ENCODE peak calls at places on chromosomes 3 and 15, in five cellular contexts. E is ovary; H is transverse colon; L is GM23338; B is naive thymus-derived CD4-positive, alpha-beta T cell. R is an unnamed sample.

GRCh38 chr15:75687486-75688277 is 25.0 kb downstream of the CSPG4 start:
- DNase-seq in L (no peak), B (no peak), H (no peak), E (no peak), R (no peak)

GRCh38 chr3:46235425-46235824 is 6.8 kb upstream of the CCR3 start:
- DNase-seq in H (no peak), B (no peak), E (no peak), L (no peak), R (no peak)

GRCh38 chr3:7423995-7424394 is 563.1 kb downstream of the GRM7 start:
- DNase-seq in H (no peak), E (no peak), L (peak; percentile 54), B (no peak), R (no peak)

GRCh38 chr3:105293441-105293840 is 73.3 kb upstream of the ALCAM start:
- DNase-seq in E (no peak), H (no peak), B (no peak), L (no peak), R (no peak)

GRCh38 chr3:66394261-66395249 is 106.3 kb downstream of the LRIG1 start:
- DNase-seq in E (no peak), B (no peak), H (no peak), L (no peak), R (no peak)

GRCh38 chr3:127185268-127185667 is 7.7 kb upstream of the PRR23E start:
- DNase-seq in B (no peak), E (no peak), H (no peak), L (no peak), R (no peak)

GRCh38 chr15:75661041-75661778 is 13.5 kb downstream of the SNX33 start:
- DNase-seq in E (peak; percentile 86), L (peak; percentile 59), B (no peak), H (peak; percentile 83), R (peak; percentile 93)

GRCh38 chr15:61256231-61256630 is 27.1 kb upstream of the RORA start:
- DNase-seq in L (no peak), B (no peak), E (no peak), H (no peak), R (no peak)

GRCh38 chr15:34753236-34753894 is 1.4 kb downstream of the GJD2 start:
- DNase-seq in E (no peak), H (no peak), B (no peak), L (peak; percentile 94), R (no peak)

GRCh38 chr3:53809764-53810400 is 36.3 kb downstream of the CHDH start:
- DNase-seq in E (no peak), B (no peak), L (no peak), H (no peak), R (no peak)

GRCh38 chr15:31373096-31373865 is 46.6 kb downstream of the KLF13 start:
- DNase-seq in H (no peak), B (no peak), L (no peak), E (no peak), R (no peak)
- H3K27ac ChIP-seq in H (peak overlapping the region; percentile 68), B (peak overlapping the region; percentile 34), L (no peak overlapping the region), E (no peak overlapping the region), R (peak overlapping the region; percentile 67)

DNA sequence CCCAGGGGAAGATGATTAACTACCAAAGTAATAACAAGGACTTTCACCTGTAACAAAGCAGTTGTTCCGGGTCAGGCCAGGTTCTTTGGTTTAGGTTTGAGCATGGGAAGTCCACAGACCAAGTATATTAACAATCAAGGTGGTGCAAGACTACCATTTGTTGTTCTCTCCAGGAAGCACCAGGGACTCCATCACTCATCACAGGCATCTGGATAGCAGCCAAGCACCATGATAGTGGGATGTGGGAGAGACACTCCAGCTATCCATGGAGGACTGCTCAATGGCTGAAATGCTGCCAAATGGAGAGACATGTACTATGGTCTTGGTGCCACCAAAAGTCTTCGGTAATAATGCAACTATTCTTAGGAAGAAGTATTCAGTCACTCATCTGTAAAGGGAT is 143.1 kb downstream of the TNIK start:
- DNase-seq in E (no peak), L (no peak), H (no peak), B (no peak), R (no peak)
- H3K27ac ChIP-seq in E (no peak overlapping the region), L (no peak overlapping the region), H (no peak overlapping the region), B (no peak overlapping the region), R (no peak overlapping the region)

GRCh38 chr3:125024817-125025216 is 31.0 kb downstream of the HEG1 start:
- DNase-seq in L (no peak), E (no peak), B (no peak), H (no peak), R (no peak)
- H3K27ac ChIP-seq in L (no peak overlapping the region), E (no peak overlapping the region), B (no peak overlapping the region), H (no peak overlapping the region), R (peak overlapping the region; percentile 48)

DNA sequence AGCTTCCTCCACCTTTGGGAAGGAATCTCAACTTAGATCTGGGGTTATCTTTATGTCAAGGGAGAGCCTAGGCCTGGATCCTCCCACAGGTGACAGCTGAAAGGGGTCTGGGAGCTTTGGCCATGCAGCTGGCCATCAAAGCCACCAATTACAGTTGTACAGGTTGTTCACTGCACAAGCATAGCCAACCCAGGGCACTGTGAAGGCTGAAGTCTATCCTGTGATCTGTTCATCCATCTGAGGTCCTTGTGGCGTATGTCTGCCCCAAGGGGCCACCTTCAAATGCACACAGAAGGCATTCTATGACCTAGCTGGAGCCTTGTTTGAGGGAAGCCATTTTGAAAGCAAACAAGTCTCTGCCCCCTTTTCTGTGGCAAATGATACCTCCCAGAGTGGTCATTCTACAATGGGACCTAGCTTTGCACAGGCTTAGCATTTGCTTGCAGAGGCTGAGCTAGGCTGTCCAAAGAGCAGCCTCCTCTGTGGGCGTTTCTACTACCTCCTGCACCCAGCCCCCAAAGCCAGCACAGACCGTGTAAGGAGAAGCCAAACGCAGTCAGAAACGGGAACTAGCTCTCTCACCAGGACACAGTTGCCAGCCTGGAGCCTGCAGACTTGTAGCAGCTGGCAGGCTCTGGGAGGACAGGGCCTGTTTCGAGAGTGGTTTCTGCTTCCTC is 157.4 kb upstream of the SMAD3 start:
- DNase-seq in E (no peak), H (peak; percentile 42), B (no peak), L (no peak), R (no peak)
- H3K27ac ChIP-seq in E (no peak overlapping the region), H (peak overlapping the region; percentile 63), B (no peak overlapping the region), L (no peak overlapping the region), R (no peak overlapping the region)

GRCh38 chr3:182179631-182180030 is 467.9 kb downstream of the SOX2 start:
- DNase-seq in E (no peak), L (no peak), B (no peak), H (no peak), R (no peak)
- H3K27ac ChIP-seq in E (no peak overlapping the region), L (no peak overlapping the region), B (no peak overlapping the region), H (no peak overlapping the region), R (no peak overlapping the region)

GRCh38 chr15:42348083-42348482 is 11.2 kb upstream of the CAPN3 start:
- DNase-seq in B (no peak), L (no peak), E (no peak), H (no peak), R (no peak)

GRCh38 chr15:42355291-42355690 is 4.0 kb upstream of the CAPN3 start:
- DNase-seq in E (no peak), B (no peak), L (no peak), H (no peak), R (no peak)

GRCh38 chr15:42352401-42352800 is 6.9 kb upstream of the CAPN3 start:
- DNase-seq in E (no peak), B (no peak), H (no peak), L (no peak), R (no peak)

GRCh38 chr15:42349178-42349577 is 10.1 kb upstream of the CAPN3 start:
- DNase-seq in E (no peak), H (no peak), L (no peak), B (no peak), R (no peak)

DNA sequence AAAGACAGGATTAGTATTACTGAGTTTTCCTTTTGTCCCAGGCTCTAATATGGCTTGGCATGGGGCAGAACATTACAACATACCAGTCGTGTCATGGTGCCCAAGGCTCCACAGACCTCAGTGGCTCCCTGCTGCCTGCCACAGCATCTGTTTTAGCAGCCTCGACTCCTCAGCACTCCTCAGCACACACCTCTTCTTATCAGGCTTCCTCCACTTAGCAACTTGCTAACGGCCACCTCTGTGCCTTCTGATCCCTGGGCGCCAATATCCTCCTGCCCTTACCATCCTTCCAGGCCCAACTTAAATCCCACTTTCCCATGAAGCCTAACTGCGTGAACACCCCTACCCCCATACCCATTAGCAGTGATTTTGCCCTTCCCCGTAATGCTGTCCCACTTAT is 6.2 kb upstream of the CAPN3 start:
- DNase-seq in E (no peak), H (no peak), L (no peak), B (no peak), R (no peak)
- H3K27ac ChIP-seq in E (no peak overlapping the region), H (no peak overlapping the region), L (no peak overlapping the region), B (no peak overlapping the region), R (no peak overlapping the region)

GRCh38 chr15:78405336-78405924 is 32.6 kb upstream of the IREB2 start:
- DNase-seq in H (no peak), E (no peak), L (peak; percentile 77), B (no peak), R (no peak)

GRCh38 chr15:78404125-78404524 is 33.9 kb upstream of the IREB2 start:
- DNase-seq in H (no peak), B (no peak), E (no peak), L (no peak), R (no peak)

GRCh38 chr15:78406016-78406590 is 31.9 kb upstream of the IREB2 start:
- DNase-seq in B (no peak), L (no peak), H (no peak), E (no peak), R (no peak)

GRCh38 chr15:78408961-78409360 is 29.1 kb upstream of the IREB2 start:
- DNase-seq in E (no peak), B (no peak), H (no peak), L (no peak), R (no peak)

GRCh38 chr15:78407889-78408640 is 30.0 kb upstream of the IREB2 start:
- DNase-seq in H (no peak), B (no peak), E (no peak), L (no peak), R (no peak)
- H3K27ac ChIP-seq in H (peak overlapping the region; percentile 32), B (no peak overlapping the region), E (no peak overlapping the region), L (no peak overlapping the region), R (no peak overlapping the region)

R was measured in uterus.